ENCODE peak calls at places on chromosomes 2 and 18, in nine cellular contexts. D is heart right ventricle; M is A549; W is CD8-positive, alpha-beta T cell; P is suprapubic skin; S is fibroblast of lung; T is psoas muscle; R is lung; Z is Caco-2. Q is an unnamed sample.
A peak's percentile ranks its signal among the peaks of the same experiment; 100 is the strongest.

GRCh38 chr18:79353238-79353637 is 42.5 kb upstream of the NFATC1 start:
- DNase-seq in T (no peak), S (no peak), P (no peak), R (no peak), W (no peak), M (peak; percentile 7), Z (peak; percentile 17), D (no peak), Q (no peak)

GRCh38 chr2:23425338-23425871 is 40.4 kb downstream of the KLHL29 start:
- DNase-seq in S (no peak), P (no peak), T (no peak), Z (no peak), W (no peak), R (no peak), M (no peak), D (no peak), Q (no peak)

GRCh38 chr18:22813648-22814328 is 119.3 kb upstream of the RBBP8 start:
- DNase-seq in D (no peak), Z (peak; percentile 56), M (peak; percentile 7), T (no peak), R (no peak), S (peak; percentile 52), W (no peak), P (no peak), Q (no peak)

GRCh38 chr18:44599409-44599808 is 81.3 kb upstream of the SETBP1 start:
- DNase-seq in R (no peak), Z (no peak), T (no peak), D (peak; percentile 26), P (no peak), S (peak; percentile 83), W (no peak), M (no peak), Q (no peak)

GRCh38 chr2:85729825-85730510 is 23.8 kb upstream of the ATOH8 start:
- DNase-seq in M (no peak), W (no peak), T (no peak), P (no peak), D (no peak), S (no peak), Z (no peak), R (no peak), Q (no peak)

GRCh38 chr18:36412778-36413177 is 115.3 kb downstream of the FHOD3 start:
- DNase-seq in T (no peak), P (no peak), R (no peak), Z (no peak), M (peak; percentile 4), D (no peak), S (no peak), W (no peak), Q (no peak)

GRCh38 chr2:225120175-225120574 is 77.9 kb upstream of the DOCK10 start:
- DNase-seq in P (no peak), W (no peak), T (no peak), Z (no peak), S (peak; percentile 75), D (no peak), R (no peak), M (peak; percentile 24), Q (no peak)

GRCh38 chr2:224121406-224122067 is 82.5 kb upstream of the SERPINE2 start:
- DNase-seq in P (no peak), M (no peak), R (no peak), Z (no peak), W (no peak), S (no peak), D (no peak), T (no peak), Q (no peak)

GRCh38 chr2:19600506-19600905 is 242.1 kb upstream of the OSR1 start:
- DNase-seq in S (no peak), D (no peak), R (no peak), Z (no peak), W (no peak), P (no peak), M (no peak), T (no peak), Q (no peak)
- TF ChIP-seq CTCF in S (peak; percentile 2), D (no peak), R (no peak), Z (no peak), W (no peak), P (no peak), M (no peak), T (no peak), Q (no peak)

GRCh38 chr2:109125595-109126500 is 3.2 kb upstream of the SH3RF3 start:
- DNase-seq in P (peak; percentile 63), Z (no peak), W (no peak), S (peak; percentile 99), M (peak; percentile 28), D (no peak), R (no peak), T (no peak), Q (no peak)

GRCh38 chr2:109126501-109126860 is 2.5 kb upstream of the SH3RF3 start:
- DNase-seq in S (peak; percentile 92), T (no peak), Z (no peak), R (no peak), D (no peak), M (no peak), P (peak; percentile 57), W (no peak), Q (no peak)

GRCh38 chr2:109127556-109127955 is 1.4 kb upstream of the SH3RF3 start:
- DNase-seq in T (no peak), S (no peak), M (no peak), Z (no peak), P (peak; percentile 18), D (no peak), R (no peak), W (no peak), Q (no peak)

GRCh38 chr2:109123586-109124201 is 5.3 kb upstream of the SH3RF3 start:
- DNase-seq in Z (no peak), T (no peak), R (no peak), S (no peak), M (no peak), P (peak; percentile 6), D (no peak), W (no peak), Q (no peak)

DNA sequence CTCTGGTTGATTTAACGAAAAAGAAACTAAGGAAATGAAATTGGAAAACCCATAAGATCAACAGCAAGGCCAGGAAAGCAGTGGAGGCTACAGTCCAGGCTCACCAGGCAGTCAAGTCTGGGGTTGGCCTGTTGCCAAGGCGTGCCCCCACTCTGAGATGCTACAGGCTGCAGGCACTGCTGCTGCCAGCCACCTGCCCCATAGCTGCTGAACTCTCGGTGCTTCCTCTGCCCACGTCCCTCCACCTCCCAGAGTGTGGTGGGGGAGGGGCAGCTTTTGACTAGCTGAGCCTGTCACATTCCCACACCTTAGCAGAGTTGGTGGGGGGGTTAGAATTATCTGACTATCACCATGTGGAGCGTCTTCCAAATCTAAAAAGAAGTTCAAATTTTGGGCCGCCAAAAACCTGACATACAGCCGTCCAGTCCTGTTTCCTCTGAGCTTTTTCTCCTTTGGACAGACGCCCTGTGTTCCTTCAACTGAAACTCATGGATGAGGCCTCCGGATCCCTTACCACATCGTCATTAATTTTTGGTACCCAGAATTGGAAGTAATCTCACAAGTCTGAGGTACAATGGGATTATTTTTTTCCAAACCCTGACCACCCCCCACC is 3.9 kb upstream of the SH3RF3 start:
- DNase-seq in T (peak; percentile 38), Z (no peak), W (no peak), D (no peak), R (no peak), M (no peak), S (no peak), P (peak; percentile 76), Q (peak; percentile 46)
- H3K4me3 ChIP-seq in T (no peak overlapping the region), Z (no peak overlapping the region), W (no peak overlapping the region), D (no peak overlapping the region), R (no peak overlapping the region), M (no peak overlapping the region), S (no peak overlapping the region), P (no peak overlapping the region), Q (no peak overlapping the region)

GRCh38 chr18:75005622-75006021 is 203.3 kb downstream of the PTGR3 start:
- DNase-seq in S (peak; percentile 25), T (no peak), M (no peak), P (no peak), Z (no peak), D (no peak), R (no peak), W (no peak), Q (no peak)

GRCh38 chr18:75009296-75009695 is 199.6 kb downstream of the PTGR3 start:
- DNase-seq in P (no peak), T (no peak), S (no peak), D (no peak), W (no peak), M (no peak), R (no peak), Z (no peak), Q (no peak)

GRCh38 chr18:75010725-75011124 is 198.2 kb downstream of the PTGR3 start:
- DNase-seq in P (no peak), D (no peak), Z (no peak), T (no peak), M (no peak), W (no peak), S (no peak), R (no peak), Q (no peak)

GRCh38 chr18:75008186-75008585 is 200.8 kb downstream of the PTGR3 start:
- DNase-seq in S (no peak), D (no peak), P (no peak), T (no peak), W (no peak), R (no peak), Z (no peak), M (no peak), Q (no peak)

GRCh38 chr18:75010260-75010659 is 198.7 kb downstream of the PTGR3 start:
- DNase-seq in M (no peak), T (no peak), D (no peak), P (no peak), S (no peak), R (no peak), W (no peak), Z (no peak), Q (no peak)
- H3K4me1 ChIP-seq in M (no peaks in the 10 kb centered on the region), T (peaks cover 6% of the 10 kb centered on the region), D (peaks cover 12% of the 10 kb centered on the region), P (no peaks in the 10 kb centered on the region), S (no peaks in the 10 kb centered on the region), R (peaks cover 6% of the 10 kb centered on the region), W (no peaks in the 10 kb centered on the region), Z (no peaks in the 10 kb centered on the region), Q (no peaks in the 10 kb centered on the region)

GRCh38 chr2:176121377-176122111 is 975 bp upstream of the HOXD9 start:
- DNase-seq in T (no peak), W (no peak), P (no peak), Z (no peak), R (no peak), S (no peak), D (no peak), M (no peak), Q (no peak)

GRCh38 chr2:176118606-176119370 is 2.2 kb downstream of the HOXD10 start:
- DNase-seq in D (no peak), S (no peak), M (peak; percentile 63), T (no peak), R (no peak), P (no peak), W (no peak), Z (no peak), Q (no peak)

GRCh38 chr2:176122633-176123482 is at the start of gene HOXD9:
- DNase-seq in W (no peak), S (no peak), R (no peak), T (peak; percentile 72), P (no peak), M (no peak), D (no peak), Z (no peak), Q (no peak)

GRCh38 chr2:176122266-176122632 is 270 bp upstream of the HOXD9 start:
- DNase-seq in R (no peak), T (no peak), S (no peak), D (no peak), Z (no peak), P (no peak), M (no peak), W (no peak), Q (no peak)

GRCh38 chr2:176120369-176121307 is 1.9 kb upstream of the HOXD9 start:
- DNase-seq in P (no peak), T (no peak), R (no peak), S (no peak), Z (no peak), D (no peak), W (no peak), M (no peak), Q (no peak)
- TF ChIP-seq CTCF in P (no peak), T (no peak), R (no peak), S (no peak), Z (no peak), D (no peak), W (no peak), M (no peak), Q (no peak)